ENCODE peak calls at places on chromosomes 13 and 19, in nine cellular contexts. M is AG10803, O is GM12878, R is SJSA1, F is iPS DF 6.9, H is cardiac muscle cell, V is IMR-90, G is HCT116, D is right cardiac atrium. L is an unnamed sample.

GRCh38 chr13:49023441-49023840 is 47.7 kb downstream of the FNDC3A start:
- DNase-seq in M (peak), O (no peak), R (peak), F (no peak), H (peak), V (peak), G (peak), D (no peak), L (no peak)

GRCh38 chr13:90068658-90069057 is 1278.8 kb upstream of the MIR17HG start:
- DNase-seq in M (no peak), O (no peak), R (no peak), F (no peak), H (no peak), V (no peak), G (no peak), D (no peak), L (no peak)

GRCh38 chr19:42154471-42155323 is 22.5 kb upstream of the POU2F2 start:
- DNase-seq in M (no peak), O (no peak), R (no peak), F (no peak), H (no peak), V (no peak), G (no peak), D (no peak), L (no peak)

GRCh38 chr13:52701728-52702480 is 37.7 kb downstream of the CNMD start:
- DNase-seq in M (no peak), O (no peak), R (no peak), F (no peak), H (no peak), V (no peak), G (no peak), D (no peak), L (no peak)

GRCh38 chr13:32426191-32426980 is 1.5 kb downstream of the N4BP2L1 start:
- DNase-seq in M (peak), O (peak), R (peak), F (no peak), H (no peak), V (no peak), G (no peak), D (no peak), L (no peak)

GRCh38 chr13:98370806-98371553 is 193.9 kb upstream of the RNF113B start:
- DNase-seq in M (peak), O (no peak), R (peak), F (no peak), H (peak), V (peak), G (no peak), D (peak), L (no peak)

GRCh38 chr13:110128546-110128945 is 178.4 kb downstream of the COL4A1 start:
- DNase-seq in M (no peak), O (no peak), R (peak), F (no peak), H (no peak), V (no peak), G (no peak), D (no peak), L (no peak)

GRCh38 chr13:98184796-98185195 is 7.7 kb upstream of the RNF113B start:
- DNase-seq in M (peak), O (no peak), R (no peak), F (no peak), H (peak), V (peak), G (no peak), D (no peak), L (no peak)

GRCh38 chr13:48223016-48223385 is 10.0 kb upstream of the ITM2B start:
- DNase-seq in M (no peak), O (no peak), R (peak), F (no peak), H (no peak), V (no peak), G (no peak), D (no peak), L (no peak)

GRCh38 chr19:17576758-17577532 is 21.5 kb downstream of the COLGALT1 start:
- DNase-seq in M (peak), O (no peak), R (no peak), F (peak), H (peak), V (no peak), G (peak), D (peak), L (peak)

GRCh38 chr19:50550594-50550966 is 17.7 kb downstream of the LRRC4B start:
- DNase-seq in M (no peak), O (no peak), R (no peak), F (no peak), H (no peak), V (no peak), G (no peak), D (no peak), L (no peak)

GRCh38 chr19:50552540-50552939 is 15.7 kb downstream of the LRRC4B start:
- DNase-seq in M (no peak), O (no peak), R (no peak), F (no peak), H (no peak), V (no peak), G (no peak), D (no peak), L (no peak)

GRCh38 chr19:50553134-50553703 is 15.0 kb downstream of the LRRC4B start:
- DNase-seq in M (no peak), O (no peak), R (no peak), F (no peak), H (no peak), V (no peak), G (no peak), D (no peak), L (no peak)

GRCh38 chr19:50551034-50551712 is 17.1 kb downstream of the LRRC4B start:
- DNase-seq in M (no peak), O (no peak), R (no peak), F (no peak), H (no peak), V (no peak), G (no peak), D (no peak), L (no peak)

DNA sequence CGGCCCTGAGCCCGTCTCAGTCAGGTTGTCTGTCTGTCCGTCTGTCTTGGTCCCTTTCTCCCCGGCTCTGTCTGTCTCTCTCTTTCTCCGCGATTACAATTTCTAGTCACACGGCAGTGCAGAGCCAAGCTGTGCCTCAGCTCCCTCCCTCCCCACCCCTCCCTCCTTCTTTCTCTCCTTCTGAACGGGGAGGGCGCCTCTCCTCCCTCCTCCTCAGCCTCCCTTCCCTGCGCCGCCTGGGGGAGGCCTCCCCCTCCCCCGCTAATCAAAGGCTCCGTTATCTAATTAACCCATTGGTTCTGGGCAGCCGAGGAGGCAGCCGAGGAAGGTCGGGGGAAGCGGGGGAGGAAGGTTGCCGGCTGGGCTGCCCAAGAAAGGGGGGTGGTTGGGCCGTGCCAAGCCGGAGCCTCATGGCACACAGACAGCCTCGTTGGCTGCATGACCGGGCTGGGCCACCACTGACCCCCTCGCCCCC is 16.5 kb downstream of the LRRC4B start:
- DNase-seq in M (no peak), O (no peak), R (no peak), F (no peak), H (peak), V (no peak), G (no peak), D (no peak), L (no peak)
- H3K4me3 ChIP-seq in M (no peak), O (no peak), R (no peak), F (no peak), H (peak), V (no peak), G (no peak), D (no peak), L (no peak)

DNA sequence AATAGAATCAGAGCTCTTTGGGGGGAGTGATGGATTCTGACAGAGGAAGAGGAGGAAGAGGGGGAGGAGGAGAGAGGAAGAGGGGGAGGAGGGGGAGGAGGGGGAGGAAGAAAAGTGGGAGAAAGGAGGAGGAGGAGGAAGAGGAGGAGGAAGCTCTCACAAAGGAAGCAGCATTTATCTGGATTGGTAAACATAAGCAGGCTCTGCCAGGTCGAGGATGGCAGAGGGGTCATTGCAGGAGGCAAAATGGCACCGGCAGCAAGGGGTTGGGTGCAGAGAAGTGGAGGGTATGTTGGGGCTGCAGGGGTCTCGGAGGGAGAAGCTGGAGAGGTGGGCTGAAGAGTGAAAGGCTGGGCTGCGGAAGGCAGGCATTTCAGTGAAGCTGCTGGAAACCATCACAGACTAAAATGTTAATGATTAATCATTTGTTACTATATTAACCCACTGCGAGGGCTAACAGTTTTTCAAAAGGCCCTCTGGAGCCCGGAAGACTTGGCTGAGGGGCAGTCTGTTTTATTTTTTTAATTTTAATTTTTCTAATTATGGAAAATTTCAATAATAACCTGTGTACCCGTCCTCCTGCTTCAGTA is 24.7 kb downstream of the TPT1 start:
- DNase-seq in M (no peak), O (no peak), R (no peak), F (no peak), H (no peak), V (no peak), G (no peak), D (no peak), L (peak)
- H3K4me3 ChIP-seq in M (no peak), O (no peak), R (no peak), F (no peak), H (no peak), V (no peak), G (no peak), D (no peak), L (peak)

GRCh38 chr13:21297452-21297851 is 121.0 kb downstream of the MRPL57 start:
- DNase-seq in M (peak), O (no peak), R (peak), F (no peak), H (no peak), V (no peak), G (no peak), D (no peak), L (no peak)
- H3K4me3 ChIP-seq in M (peak), O (no peak), R (peak), F (no peak), H (no peak), V (peak), G (peak), D (no peak), L (peak)

GRCh38 chr19:49496574-49497008 is 357 bp downstream of the RPS11 start:
- DNase-seq in M (no peak), O (no peak), R (no peak), F (no peak), H (no peak), V (no peak), G (no peak), D (no peak), L (no peak)

GRCh38 chr19:49498475-49498874 is 2.2 kb downstream of the RPS11 start:
- DNase-seq in M (no peak), O (no peak), R (no peak), F (no peak), H (no peak), V (no peak), G (no peak), D (peak), L (no peak)

GRCh38 chr19:49497790-49498106 is 1.5 kb downstream of the RPS11 start:
- DNase-seq in M (no peak), O (no peak), R (no peak), F (no peak), H (no peak), V (no peak), G (no peak), D (peak), L (no peak)

GRCh38 chr19:49497047-49497789 is 984 bp downstream of the RPS11 start:
- DNase-seq in M (peak), O (no peak), R (peak), F (no peak), H (peak), V (peak), G (no peak), D (peak), L (peak)

DNA sequence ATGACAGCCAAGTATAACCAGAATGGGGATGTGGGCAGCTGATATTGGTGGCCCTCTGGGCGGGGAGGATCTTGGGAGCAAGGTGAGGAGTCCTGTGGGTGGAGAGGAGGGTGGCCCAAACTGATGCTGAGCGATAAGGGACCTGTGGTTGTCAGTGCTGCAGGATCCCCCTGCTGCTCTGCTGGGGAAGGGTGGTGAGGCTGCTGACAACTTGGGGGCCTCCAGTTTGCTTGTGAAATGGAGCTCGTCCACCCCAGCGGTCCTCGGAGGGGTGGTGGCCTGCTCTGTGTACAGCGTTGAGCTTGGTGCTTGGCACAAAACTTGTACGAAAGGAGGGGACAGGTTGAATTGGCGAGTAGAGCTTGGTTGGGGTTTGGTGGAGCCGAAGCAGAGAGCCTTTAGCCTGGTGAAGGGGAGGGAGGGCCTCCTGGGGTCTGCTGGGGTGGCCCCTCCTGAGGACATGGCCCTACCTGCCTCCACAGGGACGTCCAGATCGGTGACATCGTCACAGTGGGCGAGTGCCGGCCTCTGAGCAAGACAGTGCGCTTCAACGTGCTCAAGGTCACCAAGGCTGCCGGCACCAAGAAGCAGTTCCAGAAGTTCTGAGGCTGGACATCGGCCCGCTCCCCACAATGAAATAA is 2.9 kb downstream of the RPS11 start:
- DNase-seq in M (no peak), O (no peak), R (no peak), F (no peak), H (no peak), V (no peak), G (no peak), D (peak), L (no peak)
- H3K4me3 ChIP-seq in M (no peak), O (peak), R (no peak), F (no peak), H (no peak), V (no peak), G (no peak), D (no peak), L (peak)

GRCh38 chr13:44306401-44307192 is 67.0 kb upstream of the SERP2 start:
- DNase-seq in M (peak), O (no peak), R (peak), F (no peak), H (peak), V (peak), G (peak), D (peak), L (peak)
- H3K4me3 ChIP-seq in M (peak), O (no peak), R (peak), F (no peak), H (no peak), V (no peak), G (peak), D (no peak), L (peak)

GRCh38 chr19:12954150-12954962 is 2.7 kb downstream of the GADD45GIP1 start:
- DNase-seq in M (no peak), O (no peak), R (no peak), F (no peak), H (no peak), V (no peak), G (no peak), D (no peak), L (no peak)
- H3K4me3 ChIP-seq in M (no peak), O (no peak), R (no peak), F (no peak), H (no peak), V (no peak), G (no peak), D (no peak), L (no peak)

GRCh38 chr19:30689474-30689873 is 317.3 kb downstream of the ZNF536 start:
- DNase-seq in M (no peak), O (no peak), R (no peak), F (no peak), H (no peak), V (no peak), G (no peak), D (no peak), L (no peak)
- H3K4me3 ChIP-seq in M (no peak), O (no peak), R (no peak), F (no peak), H (no peak), V (no peak), G (no peak), D (no peak), L (no peak)

GRCh38 chr19:4639531-4640246 is 373 bp downstream of the TNFAIP8L1 start:
- DNase-seq in M (no peak), O (no peak), R (peak), F (no peak), H (no peak), V (no peak), G (no peak), D (peak), L (no peak)

GRCh38 chr19:4640247-4641000 is 1.1 kb downstream of the TNFAIP8L1 start:
- DNase-seq in M (no peak), O (no peak), R (no peak), F (no peak), H (no peak), V (no peak), G (no peak), D (peak), L (no peak)

GRCh38 chr19:4638828-4639530 is at the start of gene TNFAIP8L1:
- DNase-seq in M (peak), O (peak), R (peak), F (peak), H (peak), V (peak), G (peak), D (peak), L (peak)

GRCh38 chr19:4642625-4643024 is 3.3 kb downstream of the TNFAIP8L1 start:
- DNase-seq in M (no peak), O (no peak), R (no peak), F (no peak), H (no peak), V (no peak), G (no peak), D (peak), L (no peak)

GRCh38 chr19:4641132-4641531 is 1.8 kb downstream of the TNFAIP8L1 start:
- DNase-seq in M (no peak), O (no peak), R (no peak), F (no peak), H (no peak), V (no peak), G (no peak), D (peak), L (no peak)
- H3K4me3 ChIP-seq in M (no peak), O (no peak), R (no peak), F (no peak), H (no peak), V (no peak), G (no peak), D (no peak), L (no peak)

GRCh38 chr19:15248648-15249559 is 16.7 kb upstream of the EPHX3 start:
- DNase-seq in M (peak), O (no peak), R (peak), F (no peak), H (peak), V (peak), G (no peak), D (peak), L (peak)
- H3K4me3 ChIP-seq in M (no peak), O (no peak), R (no peak), F (no peak), H (no peak), V (no peak), G (no peak), D (no peak), L (no peak)

L was measured in A549.